ENCODE peak calls at places on chromosomes 11 and 22, in nine cellular contexts. M is A549, F is HCT116, R is tibial nerve, E is stomach, U is right lobe of liver, H is suprapubic skin, B is endothelial cell of umbilical vein, N is body of pancreas. Y is an unnamed sample.

GRCh38 chr11:109197656-109198055 is 224.3 kb upstream of the C11orf87 start:
- DNase-seq in F (no peak), B (no peak), M (no peak), N (no peak), R (no peak), E (no peak), U (no peak), H (no peak), Y (no peak)

GRCh38 chr11:60873533-60873932 is 6.2 kb downstream of the ZP1 start:
- DNase-seq in H (no peak), M (no peak), B (no peak), E (no peak), N (no peak), U (no peak), R (no peak), F (no peak), Y (no peak)

GRCh38 chr11:93570759-93571413 is 27.7 kb upstream of the SMCO4 start:
- DNase-seq in M (peak; percentile 35), E (no peak), F (no peak), H (no peak), N (peak; percentile 57), R (no peak), B (no peak), U (peak; percentile 57), Y (no peak)

GRCh38 chr11:46490576-46491100 is 99.1 kb upstream of the CHRM4 start:
- DNase-seq in R (no peak), U (no peak), B (peak; percentile 34), E (no peak), H (no peak), N (no peak), M (no peak), F (no peak), Y (no peak)

GRCh38 chr22:30400159-30400558 is 3.3 kb downstream of the SEC14L2 start:
- DNase-seq in H (no peak), U (no peak), E (no peak), M (no peak), B (no peak), F (no peak), N (no peak), R (no peak), Y (no peak)

GRCh38 chr11:131463609-131464008 is 93.2 kb downstream of the NTM start:
- DNase-seq in E (no peak), H (no peak), N (no peak), R (no peak), F (no peak), U (no peak), M (no peak), B (no peak), Y (peak; percentile 10)

GRCh38 chr22:46103181-46103580 is 47.1 kb upstream of the PPARA start:
- DNase-seq in M (no peak), H (no peak), U (no peak), E (no peak), R (no peak), B (no peak), N (no peak), F (no peak), Y (no peak)

GRCh38 chr11:64385953-64386704 is 27.2 kb downstream of the RPS6KA4 start:
- DNase-seq in R (no peak), U (no peak), B (no peak), F (peak; percentile 38), E (no peak), H (no peak), N (no peak), M (no peak), Y (no peak)

GRCh38 chr11:126476256-126476970 is 120.9 kb downstream of the ST3GAL4 start:
- DNase-seq in H (no peak), F (no peak), M (no peak), B (no peak), R (no peak), U (no peak), E (no peak), N (no peak), Y (no peak)

GRCh38 chr11:108345767-108346166 is 121.6 kb downstream of the C11orf65 start:
- DNase-seq in F (no peak), U (no peak), N (no peak), H (no peak), R (no peak), E (no peak), M (no peak), B (no peak), Y (no peak)

GRCh38 chr11:43360361-43361032 is 1.8 kb downstream of the TTC17 start:
- DNase-seq in F (no peak), B (no peak), N (no peak), E (no peak), H (no peak), M (no peak), U (no peak), R (no peak), Y (peak; percentile 55)

GRCh38 chr11:86804871-86805415 is 4.6 kb downstream of the PRSS23 start:
- DNase-seq in F (no peak), M (no peak), U (no peak), H (no peak), N (no peak), B (no peak), R (no peak), E (no peak), Y (no peak)

GRCh38 chr11:66224226-66224850 is 44.1 kb upstream of the RAB1B start:
- DNase-seq in E (no peak), H (no peak), F (no peak), M (no peak), R (no peak), N (no peak), B (no peak), U (no peak), Y (no peak)

GRCh38 chr11:76805206-76805913 is 22.2 kb downstream of the TSKU start:
- DNase-seq in U (no peak), M (no peak), R (no peak), F (no peak), B (no peak), H (no peak), E (no peak), N (no peak), Y (no peak)

GRCh38 chr22:32587449-32587848 is 112.8 kb downstream of the FBXO7 start:
- DNase-seq in U (no peak), B (no peak), E (no peak), F (no peak), M (no peak), H (no peak), N (peak; percentile 14), R (peak; percentile 69), Y (no peak)

GRCh38 chr11:65946655-65947054 is 1.4 kb downstream of the TSGA10IP start:
- DNase-seq in E (no peak), H (no peak), R (no peak), B (no peak), F (no peak), N (no peak), U (no peak), M (no peak), Y (no peak)

GRCh38 chr11:126547161-126547560 is 191.7 kb downstream of the ST3GAL4 start:
- DNase-seq in E (no peak), R (no peak), H (no peak), M (no peak), B (no peak), N (no peak), F (no peak), U (no peak), Y (no peak)

GRCh38 chr11:120172054-120172881 is 34.4 kb upstream of the TRIM29 start:
- DNase-seq in H (peak; percentile 74), N (peak; percentile 76), E (peak; percentile 77), M (peak; percentile 64), U (peak; percentile 74), F (peak; percentile 36), R (peak; percentile 66), B (peak; percentile 39), Y (peak; percentile 21)

GRCh38 chr11:93143186-93143585 is 54.6 kb downstream of the SLC36A4 start:
- DNase-seq in N (no peak), F (no peak), B (no peak), U (no peak), M (no peak), R (no peak), E (no peak), H (no peak), Y (no peak)

DNA sequence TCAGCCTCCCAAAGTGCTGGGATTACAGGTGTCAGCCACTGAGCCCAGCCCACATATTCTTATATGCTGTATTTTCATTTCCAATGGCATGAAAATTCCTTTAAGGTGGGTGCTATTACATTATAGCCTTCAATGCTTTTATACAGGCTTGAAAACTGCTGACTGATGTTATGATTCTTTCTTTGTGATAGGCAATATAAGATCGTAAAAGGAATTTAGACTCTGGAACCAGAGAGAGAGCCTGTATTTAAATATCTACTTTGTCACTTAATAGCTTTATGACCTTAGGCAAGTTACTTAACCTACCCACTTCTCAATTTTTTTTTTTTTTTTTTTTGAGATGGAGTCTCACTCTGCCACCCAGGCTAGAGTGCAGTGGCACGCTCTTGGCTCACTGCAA is 26.2 kb downstream of the AGBL2 start:
- DNase-seq in M (no peak), N (no peak), R (no peak), H (no peak), B (no peak), E (no peak), U (no peak), F (no peak), Y (no peak)
- TF ChIP-seq POLR2A in M (no peak), N (no peak), R (no peak), H (no peak), B (no peak), E (no peak), U (no peak), F (no peak), Y (no peak)

GRCh38 chr22:38481162-38481870 is 13.4 kb downstream of the KDELR3 start:
- DNase-seq in E (no peak), N (no peak), B (no peak), R (no peak), M (no peak), F (no peak), H (no peak), U (no peak), Y (no peak)
- TF ChIP-seq POLR2A in E (no peak), N (no peak), B (no peak), R (no peak), M (no peak), F (no peak), H (no peak), U (no peak), Y (no peak)

GRCh38 chr22:28795932-28796856 is 4.2 kb downstream of the XBP1 start:
- DNase-seq in M (no peak), U (no peak), B (no peak), N (no peak), F (no peak), H (no peak), R (no peak), E (no peak), Y (no peak)
- TF ChIP-seq POLR2A in M (no peak), U (no peak), B (peak; percentile 48), N (no peak), F (no peak), H (no peak), R (no peak), E (no peak), Y (peak; percentile 20)

DNA sequence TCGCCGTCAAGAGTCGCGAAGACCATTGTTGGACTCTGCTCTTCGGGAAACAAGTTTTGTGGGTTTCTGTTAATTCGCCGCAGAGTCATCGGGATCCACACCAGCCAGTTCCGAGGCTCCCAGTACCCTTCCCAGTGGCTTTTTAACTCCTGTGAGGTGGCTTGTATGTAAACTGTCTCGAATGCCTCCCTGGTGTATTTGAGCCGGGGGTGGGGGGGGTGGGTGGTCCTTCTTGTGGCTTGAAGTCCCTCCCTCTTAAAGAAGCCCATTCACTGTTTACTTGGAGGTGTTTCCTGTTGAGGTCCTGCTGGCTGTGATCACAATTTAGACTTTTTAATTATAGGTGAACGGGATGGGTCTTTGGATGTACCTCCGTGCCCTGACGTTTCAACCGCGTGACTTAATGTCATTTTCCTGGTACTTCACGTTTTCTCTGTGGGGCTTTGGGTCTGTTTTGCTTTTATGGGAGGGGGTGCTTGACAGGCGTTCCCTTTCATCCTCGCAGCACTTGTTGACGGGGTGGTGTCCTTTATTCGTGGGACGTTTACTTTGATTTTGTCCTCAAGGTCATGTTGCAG is 821 bp downstream of the PPP6R3 start:
- DNase-seq in E (no peak), M (peak; percentile 43), N (no peak), H (no peak), R (no peak), U (no peak), B (peak; percentile 49), F (no peak), Y (peak; percentile 63)
- TF ChIP-seq POLR2A in E (no peak), M (no peak), N (peak; percentile 8), H (no peak), R (no peak), U (no peak), B (no peak), F (no peak), Y (no peak)